ENCODE peak calls at places on chromosomes 12 and 14, in five cellular contexts. A is AG09309, C is AG04450, U is cardiac fibroblast, R is body of pancreas. D is an unnamed sample.

GRCh38 chr12:105561981-105562726 is 231.7 kb downstream of the C12orf75 start:
- DNase-seq in U (peak; percentile 81), A (peak; percentile 46), C (peak; percentile 62), R (peak; percentile 10), D (no peak)

GRCh38 chr12:20616093-20616492 is 79.0 kb upstream of the SLCO1C1 start:
- DNase-seq in R (no peak), U (no peak), C (no peak), A (no peak), D (no peak)

GRCh38 chr12:13603951-13604350 is 377.5 kb downstream of the GRIN2B start:
- DNase-seq in A (no peak), C (no peak), R (no peak), U (no peak), D (no peak)

GRCh38 chr14:89654998-89655397 is 238.0 kb upstream of the FOXN3 start:
- DNase-seq in R (no peak), U (no peak), C (no peak), A (no peak), D (no peak)

GRCh38 chr12:93698307-93699092 is 21.3 kb downstream of the CRADD start:
- DNase-seq in R (no peak), A (no peak), U (peak; percentile 19), C (no peak), D (no peak)

GRCh38 chr12:991350-992278 is 591 bp downstream of the ERC1 start:
- DNase-seq in A (no peak), R (no peak), U (no peak), C (no peak), D (no peak)

GRCh38 chr12:108611884-108612415 is 14.1 kb upstream of the TMEM119 start:
- DNase-seq in A (peak; percentile 73), R (no peak), C (no peak), U (peak; percentile 64), D (no peak)

GRCh38 chr14:42732005-42732404 is 1125.3 kb downstream of the LRFN5 start:
- DNase-seq in U (no peak), A (no peak), C (no peak), R (no peak), D (no peak)

GRCh38 chr12:90321369-90321768 is 612.7 kb upstream of the ATP2B1 start:
- DNase-seq in U (no peak), C (no peak), R (no peak), A (no peak), D (no peak)

GRCh38 chr14:24113379-24113800 is 1.2 kb upstream of the DCAF11 start:
- DNase-seq in A (no peak), U (no peak), C (no peak), R (no peak), D (no peak)

GRCh38 chr12:105931104-105931503 is 207.7 kb downstream of the NUAK1 start:
- DNase-seq in A (no peak), U (no peak), C (no peak), R (no peak), D (no peak)

GRCh38 chr12:4355843-4356327 is 23.6 kb downstream of the FGF23 start:
- DNase-seq in C (no peak), U (peak; percentile 15), A (no peak), R (peak; percentile 25), D (peak; percentile 17)

GRCh38 chr12:7289743-7290142 is 14.1 kb upstream of the ACSM4 start:
- DNase-seq in A (no peak), U (no peak), C (no peak), R (no peak), D (no peak)

GRCh38 chr14:49512147-49512551 is 74.0 kb downstream of the RPS29 start:
- DNase-seq in R (no peak), U (peak; percentile 50), A (peak; percentile 33), C (peak; percentile 13), D (peak; percentile 11)

GRCh38 chr12:41479431-41479830 is 291.3 kb downstream of the PDZRN4 start:
- DNase-seq in A (no peak), R (no peak), C (no peak), U (no peak), D (no peak)

GRCh38 chr12:2051700-2052625 is 824 bp upstream of the CACNA1C start:
- DNase-seq in C (no peak), A (no peak), R (no peak), U (no peak), D (no peak)

GRCh38 chr12:112087851-112088250 is 20.7 kb downstream of the NAA25 start:
- DNase-seq in C (no peak), R (no peak), A (no peak), U (peak; percentile 8), D (no peak)

GRCh38 chr14:50943943-50944646 is at the start of gene PYGL:
- DNase-seq in A (no peak), C (no peak), U (peak; percentile 80), R (peak; percentile 81), D (no peak)

GRCh38 chr14:74875941-74876913 is at the start of gene PROX2:
- DNase-seq in U (no peak), A (no peak), C (no peak), R (no peak), D (no peak)

GRCh38 chr14:64584185-64584584 is 34.4 kb downstream of the PPP1R36 start:
- DNase-seq in U (no peak), A (no peak), R (no peak), C (no peak), D (no peak)

GRCh38 chr14:68849416-68849815 is 56.5 kb upstream of the ZFP36L1 start:
- DNase-seq in U (no peak), A (no peak), C (no peak), R (no peak), D (no peak)

GRCh38 chr14:70576891-70577290 is 23.6 kb downstream of the MED6 start:
- DNase-seq in U (no peak), C (no peak), A (no peak), R (no peak), D (no peak)

GRCh38 chr12:77796775-77797174 is 33.9 kb upstream of the NAV3 start:
- DNase-seq in C (peak; percentile 15), R (no peak), U (peak; percentile 36), A (peak; percentile 8), D (no peak)

GRCh38 chr12:50232771-50233209 is 50.5 kb downstream of the LIMA1 start:
- DNase-seq in U (no peak), C (no peak), R (no peak), A (no peak), D (no peak)

GRCh38 chr12:50142993-50143392 is 24.2 kb downstream of the CERS5 start:
- DNase-seq in C (no peak), U (no peak), R (no peak), A (no peak), D (no peak)

GRCh38 chr12:92538970-92539749 is 163.6 kb upstream of the PLEKHG7 start:
- DNase-seq in A (peak; percentile 54), U (peak; percentile 90), R (peak; percentile 67), C (peak; percentile 37), D (peak; percentile 25)

GRCh38 chr14:32512348-32512747 is 183.2 kb downstream of the AKAP6 start:
- DNase-seq in A (no peak), C (no peak), U (no peak), R (no peak), D (no peak)

GRCh38 chr14:32512813-32513212 is 183.7 kb downstream of the AKAP6 start:
- DNase-seq in A (no peak), C (no peak), R (no peak), U (peak; percentile 34), D (no peak)

GRCh38 chr14:32514236-32514635 is 185.1 kb downstream of the AKAP6 start:
- DNase-seq in C (no peak), A (no peak), R (no peak), U (peak; percentile 25), D (no peak)

GRCh38 chr14:32510815-32511214 is 181.7 kb downstream of the AKAP6 start:
- DNase-seq in U (peak; percentile 5), C (no peak), R (no peak), A (no peak), D (no peak)

DNA sequence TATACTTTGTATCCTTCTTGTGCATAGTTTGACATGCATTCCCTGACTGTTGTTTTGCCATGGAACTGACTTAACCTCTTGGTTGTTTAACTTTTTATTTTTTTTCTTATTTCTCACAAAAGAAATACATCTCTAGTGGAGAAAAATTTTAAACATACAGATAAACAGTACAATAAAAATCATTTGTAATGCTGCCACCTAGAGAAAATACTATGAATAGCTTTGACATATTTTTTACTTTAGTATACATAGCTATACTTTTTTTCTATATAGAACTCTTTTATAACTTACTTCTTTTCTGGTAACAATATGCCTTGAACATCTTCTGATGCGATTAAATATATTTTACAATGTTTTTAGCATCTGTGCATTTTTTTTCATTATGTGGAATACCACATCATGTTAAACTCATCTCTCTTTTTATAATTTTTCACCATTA is 184.5 kb downstream of the AKAP6 start:
- DNase-seq in C (no peak), A (no peak), R (no peak), U (peak; percentile 44), D (no peak)
- TF ChIP-seq CTCF in C (peak; percentile 40), A (peak; percentile 17), R (peak; percentile 37), U (peak; percentile 41), D (no peak)

DNA sequence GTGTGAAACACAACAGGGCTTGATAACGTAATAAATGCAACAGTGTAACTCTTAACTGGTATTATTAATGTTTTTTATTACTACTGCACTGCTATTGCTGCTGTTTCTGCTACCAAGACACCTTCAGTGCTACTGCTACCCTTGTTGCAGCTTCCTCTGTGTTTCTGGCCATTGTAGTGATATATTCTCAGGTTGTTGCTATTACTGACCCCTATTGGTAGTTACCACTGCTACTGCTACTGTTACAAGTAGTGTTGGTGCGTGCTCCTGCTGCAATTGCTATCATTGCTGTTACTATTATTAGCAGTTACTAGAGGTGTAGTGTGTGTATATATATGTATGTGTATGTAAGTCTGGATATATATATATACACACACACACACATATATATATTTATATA is 87.2 kb upstream of the PTPRB start:
- DNase-seq in C (no peak), A (no peak), U (peak; percentile 10), R (no peak), D (no peak)
- TF ChIP-seq CTCF in C (no peak), A (peak; percentile 31), U (peak; percentile 39), R (no peak), D (peak; percentile 28)

DNA sequence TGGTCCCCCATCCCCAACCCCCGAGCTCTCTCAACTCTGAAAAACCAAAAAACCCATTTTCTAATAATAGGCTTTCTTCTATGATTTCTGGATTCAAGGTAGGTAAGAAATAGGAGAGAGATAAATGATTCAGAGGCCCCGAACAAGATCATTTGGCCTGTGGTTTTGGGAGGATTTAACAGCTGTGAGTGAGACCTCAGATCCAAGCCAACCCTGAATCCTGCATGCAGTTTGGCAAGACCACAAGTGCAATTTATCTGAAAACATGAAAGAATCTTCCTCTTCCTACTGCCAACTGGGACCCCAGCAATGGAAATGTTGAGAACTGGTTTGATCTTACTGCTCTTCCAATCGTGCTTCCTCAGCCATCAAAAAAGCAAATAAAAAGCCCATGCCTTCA is 519.7 kb upstream of the TBX3 start:
- DNase-seq in C (peak; percentile 24), R (no peak), U (no peak), A (no peak), D (no peak)
- TF ChIP-seq CTCF in C (no peak), R (no peak), U (no peak), A (no peak), D (no peak)

GRCh38 chr12:53232641-53233538 is 881 bp upstream of the RARG start:
- DNase-seq in R (peak; percentile 39), C (no peak), U (peak; percentile 45), A (no peak), D (no peak)

GRCh38 chr12:53233671-53234091 is 1.7 kb upstream of the RARG start:
- DNase-seq in A (no peak), C (no peak), R (no peak), U (no peak), D (no peak)

GRCh38 chr12:53230971-53231858 is 794 bp downstream of the RARG start:
- DNase-seq in U (no peak), A (no peak), R (no peak), C (no peak), D (no peak)

GRCh38 chr12:53234236-53234635 is 2.2 kb upstream of the RARG start:
- DNase-seq in U (no peak), C (no peak), A (no peak), R (no peak), D (no peak)

GRCh38 chr12:53231859-53232640 is at the start of gene RARG:
- DNase-seq in A (no peak), U (peak; percentile 66), C (no peak), R (peak; percentile 62), D (no peak)
- TF ChIP-seq CTCF in A (no peak), U (no peak), C (no peak), R (no peak), D (no peak)